ENCODE peak calls at places on chromosome 15, in ten cellular contexts. One of them, this sample, is unnamed. For H3K27me3, the result is how much of the 10 kb centered on the place peaks cover.

GRCh38 chr15:84819291-84819768 is 2.2 kb downstream of the ALPK3 start:
- DNase-seq in adrenal gland: peak
- DNase-seq in CD8-positive, alpha-beta T cell: no peak
- DNase-seq in mesenchymal stem cell: peak
- DNase-seq in tibial nerve: no peak
- DNase-seq in H1: no peak
- DNase-seq in heart left ventricle: peak
- DNase-seq in thyroid gland: peak
- DNase-seq in H9: no peak
- DNase-seq in IMR-90: no peak
- DNase-seq in this sample: no peak

GRCh38 chr15:33644319-33644718 is 324.0 kb upstream of the CHRM5 start:
- DNase-seq in adrenal gland: no peak
- DNase-seq in CD8-positive, alpha-beta T cell: no peak
- DNase-seq in mesenchymal stem cell: no peak
- DNase-seq in tibial nerve: no peak
- DNase-seq in H1: no peak
- DNase-seq in heart left ventricle: no peak
- DNase-seq in thyroid gland: no peak
- DNase-seq in H9: no peak
- DNase-seq in IMR-90: no peak
- DNase-seq in this sample: no peak

GRCh38 chr15:66496951-66497501 is 536 bp downstream of the SNAPC5 start:
- DNase-seq in adrenal gland: peak
- DNase-seq in CD8-positive, alpha-beta T cell: no peak
- DNase-seq in mesenchymal stem cell: no peak
- DNase-seq in tibial nerve: no peak
- DNase-seq in H1: no peak
- DNase-seq in heart left ventricle: no peak
- DNase-seq in thyroid gland: no peak
- DNase-seq in H9: no peak
- DNase-seq in IMR-90: no peak
- DNase-seq in this sample: no peak

GRCh38 chr15:36982441-36982840 is 117.9 kb downstream of the MEIS2 start:
- DNase-seq in adrenal gland: no peak
- DNase-seq in CD8-positive, alpha-beta T cell: no peak
- DNase-seq in mesenchymal stem cell: no peak
- DNase-seq in tibial nerve: no peak
- DNase-seq in H1: no peak
- DNase-seq in heart left ventricle: no peak
- DNase-seq in thyroid gland: no peak
- DNase-seq in H9: no peak
- DNase-seq in IMR-90: peak
- DNase-seq in this sample: no peak

GRCh38 chr15:49383266-49383665 is 39.8 kb upstream of the FGF7 start:
- DNase-seq in adrenal gland: no peak
- DNase-seq in CD8-positive, alpha-beta T cell: no peak
- DNase-seq in mesenchymal stem cell: peak
- DNase-seq in tibial nerve: no peak
- DNase-seq in H1: no peak
- DNase-seq in heart left ventricle: no peak
- DNase-seq in thyroid gland: no peak
- DNase-seq in H9: no peak
- DNase-seq in IMR-90: peak
- DNase-seq in this sample: no peak

GRCh38 chr15:101807345-101807945 is 4.1 kb downstream of the OR4F6 start:
- DNase-seq in adrenal gland: no peak
- DNase-seq in CD8-positive, alpha-beta T cell: no peak
- DNase-seq in mesenchymal stem cell: peak
- DNase-seq in tibial nerve: no peak
- DNase-seq in H1: no peak
- DNase-seq in heart left ventricle: no peak
- DNase-seq in thyroid gland: no peak
- DNase-seq in H9: no peak
- DNase-seq in IMR-90: peak
- DNase-seq in this sample: no peak

GRCh38 chr15:74036271-74037170 is 42.0 kb downstream of the PML start:
- DNase-seq in adrenal gland: peak
- DNase-seq in CD8-positive, alpha-beta T cell: no peak
- DNase-seq in mesenchymal stem cell: peak
- DNase-seq in tibial nerve: peak
- DNase-seq in H1: peak
- DNase-seq in heart left ventricle: no peak
- DNase-seq in thyroid gland: peak
- DNase-seq in H9: peak
- DNase-seq in IMR-90: peak
- DNase-seq in this sample: peak

GRCh38 chr15:27796405-27797085 is 302.6 kb downstream of the OCA2 start:
- DNase-seq in adrenal gland: no peak
- DNase-seq in CD8-positive, alpha-beta T cell: no peak
- DNase-seq in mesenchymal stem cell: no peak
- DNase-seq in tibial nerve: no peak
- DNase-seq in H1: no peak
- DNase-seq in heart left ventricle: no peak
- DNase-seq in thyroid gland: no peak
- DNase-seq in H9: no peak
- DNase-seq in IMR-90: no peak
- DNase-seq in this sample: no peak

GRCh38 chr15:66670698-66671580 is 31.1 kb upstream of the SMAD6 start:
- DNase-seq in adrenal gland: no peak
- DNase-seq in CD8-positive, alpha-beta T cell: no peak
- DNase-seq in mesenchymal stem cell: no peak
- DNase-seq in tibial nerve: no peak
- DNase-seq in H1: peak
- DNase-seq in heart left ventricle: no peak
- DNase-seq in thyroid gland: peak
- DNase-seq in H9: peak
- DNase-seq in IMR-90: no peak
- DNase-seq in this sample: no peak

GRCh38 chr15:67945131-67945530 is 105.3 kb upstream of the RNU6-1 start:
- DNase-seq in adrenal gland: no peak
- DNase-seq in CD8-positive, alpha-beta T cell: no peak
- DNase-seq in mesenchymal stem cell: peak
- DNase-seq in tibial nerve: no peak
- DNase-seq in H1: no peak
- DNase-seq in heart left ventricle: no peak
- DNase-seq in thyroid gland: no peak
- DNase-seq in H9: no peak
- DNase-seq in IMR-90: no peak
- DNase-seq in this sample: no peak

GRCh38 chr15:94229591-94230365 is 1.6 kb upstream of the MCTP2 start:
- DNase-seq in adrenal gland: no peak
- DNase-seq in CD8-positive, alpha-beta T cell: peak
- DNase-seq in mesenchymal stem cell: peak
- DNase-seq in tibial nerve: no peak
- DNase-seq in H1: no peak
- DNase-seq in heart left ventricle: no peak
- DNase-seq in thyroid gland: no peak
- DNase-seq in H9: no peak
- DNase-seq in IMR-90: no peak
- DNase-seq in this sample: no peak

GRCh38 chr15:93073465-93073952 is 15.5 kb downstream of the RGMA start:
- DNase-seq in adrenal gland: no peak
- DNase-seq in CD8-positive, alpha-beta T cell: no peak
- DNase-seq in mesenchymal stem cell: no peak
- DNase-seq in tibial nerve: no peak
- DNase-seq in H1: no peak
- DNase-seq in heart left ventricle: peak
- DNase-seq in thyroid gland: peak
- DNase-seq in H9: peak
- DNase-seq in IMR-90: no peak
- DNase-seq in this sample: no peak

GRCh38 chr15:94478763-94479162 is 247.4 kb downstream of the MCTP2 start:
- DNase-seq in adrenal gland: no peak
- DNase-seq in CD8-positive, alpha-beta T cell: no peak
- DNase-seq in mesenchymal stem cell: no peak
- DNase-seq in tibial nerve: no peak
- DNase-seq in H1: no peak
- DNase-seq in heart left ventricle: no peak
- DNase-seq in thyroid gland: no peak
- DNase-seq in H9: no peak
- DNase-seq in IMR-90: no peak
- DNase-seq in this sample: no peak

GRCh38 chr15:62787401-62787800 is 255.1 kb upstream of the TPM1 start:
- DNase-seq in adrenal gland: no peak
- DNase-seq in CD8-positive, alpha-beta T cell: no peak
- DNase-seq in mesenchymal stem cell: no peak
- DNase-seq in tibial nerve: no peak
- DNase-seq in H1: no peak
- DNase-seq in heart left ventricle: no peak
- DNase-seq in thyroid gland: no peak
- DNase-seq in H9: no peak
- DNase-seq in IMR-90: peak
- DNase-seq in this sample: no peak

DNA sequence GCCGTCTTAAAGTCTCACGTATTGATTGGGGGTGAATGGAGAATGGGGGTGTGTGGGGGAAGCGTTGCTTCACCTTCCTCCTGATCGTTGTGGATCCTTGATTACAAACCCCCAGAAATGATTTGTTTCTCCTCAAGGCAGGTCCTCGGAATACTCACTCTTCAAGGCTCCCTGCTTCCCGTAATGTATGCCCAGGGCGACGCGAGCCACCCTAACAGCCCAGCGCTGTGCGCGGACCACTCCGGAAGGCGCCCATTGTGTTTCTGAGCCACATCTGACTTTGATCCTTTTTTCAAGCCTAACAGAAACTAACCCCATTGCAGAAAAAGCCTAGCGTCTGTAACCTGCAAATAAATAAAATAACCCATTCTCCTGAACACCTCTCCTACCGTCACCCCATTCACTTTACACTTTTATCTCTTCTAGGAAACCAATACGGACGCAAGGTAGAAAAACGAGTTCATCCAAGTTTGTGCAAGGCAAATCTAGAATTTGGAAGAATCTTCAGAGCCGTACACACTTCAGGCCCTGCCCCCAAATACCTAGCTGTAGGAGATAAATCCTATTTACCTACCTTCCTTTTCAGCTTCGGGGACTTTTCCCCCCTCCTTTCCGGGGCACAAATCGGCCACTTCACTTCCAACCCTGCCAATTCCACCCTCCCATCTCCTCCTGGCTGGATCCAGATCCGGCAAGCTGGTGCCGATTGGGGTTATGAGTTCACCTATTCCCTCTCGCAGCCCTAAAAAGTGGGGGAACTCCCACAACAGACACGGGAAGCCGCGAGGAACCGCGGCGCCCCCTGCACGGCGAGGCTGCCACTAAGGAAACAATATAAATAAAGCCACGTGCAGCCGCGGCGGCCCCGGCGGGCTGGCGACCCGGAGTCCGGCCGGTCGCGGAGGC is 1.1 kb downstream of the PRTG start:
- DNase-seq in adrenal gland: peak
- DNase-seq in CD8-positive, alpha-beta T cell: no peak
- DNase-seq in mesenchymal stem cell: peak
- DNase-seq in tibial nerve: no peak
- DNase-seq in H1: no peak
- DNase-seq in heart left ventricle: no peak
- DNase-seq in thyroid gland: peak
- DNase-seq in H9: peak
- DNase-seq in IMR-90: no peak
- DNase-seq in this sample: peak
- H3K27me3 ChIP-seq in adrenal gland: under half
- H3K27me3 ChIP-seq in CD8-positive, alpha-beta T cell: under half
- H3K27me3 ChIP-seq in mesenchymal stem cell: under half
- H3K27me3 ChIP-seq in tibial nerve: under half
- H3K27me3 ChIP-seq in H1: half or more
- H3K27me3 ChIP-seq in heart left ventricle: under half
- H3K27me3 ChIP-seq in thyroid gland: under half
- H3K27me3 ChIP-seq in H9: half or more
- H3K27me3 ChIP-seq in IMR-90: under half
- H3K27me3 ChIP-seq in this sample: under half

GRCh38 chr15:80264031-80264430 is 12.0 kb upstream of the CTXND1 start:
- DNase-seq in adrenal gland: no peak
- DNase-seq in CD8-positive, alpha-beta T cell: no peak
- DNase-seq in mesenchymal stem cell: peak
- DNase-seq in tibial nerve: no peak
- DNase-seq in H1: no peak
- DNase-seq in heart left ventricle: no peak
- DNase-seq in thyroid gland: no peak
- DNase-seq in H9: no peak
- DNase-seq in IMR-90: peak
- DNase-seq in this sample: peak
- H3K27me3 ChIP-seq in adrenal gland: under half
- H3K27me3 ChIP-seq in CD8-positive, alpha-beta T cell: under half
- H3K27me3 ChIP-seq in mesenchymal stem cell: under half
- H3K27me3 ChIP-seq in tibial nerve: under half
- H3K27me3 ChIP-seq in H1: under half
- H3K27me3 ChIP-seq in heart left ventricle: under half
- H3K27me3 ChIP-seq in thyroid gland: under half
- H3K27me3 ChIP-seq in H9: under half
- H3K27me3 ChIP-seq in IMR-90: under half
- H3K27me3 ChIP-seq in this sample: under half

DNA sequence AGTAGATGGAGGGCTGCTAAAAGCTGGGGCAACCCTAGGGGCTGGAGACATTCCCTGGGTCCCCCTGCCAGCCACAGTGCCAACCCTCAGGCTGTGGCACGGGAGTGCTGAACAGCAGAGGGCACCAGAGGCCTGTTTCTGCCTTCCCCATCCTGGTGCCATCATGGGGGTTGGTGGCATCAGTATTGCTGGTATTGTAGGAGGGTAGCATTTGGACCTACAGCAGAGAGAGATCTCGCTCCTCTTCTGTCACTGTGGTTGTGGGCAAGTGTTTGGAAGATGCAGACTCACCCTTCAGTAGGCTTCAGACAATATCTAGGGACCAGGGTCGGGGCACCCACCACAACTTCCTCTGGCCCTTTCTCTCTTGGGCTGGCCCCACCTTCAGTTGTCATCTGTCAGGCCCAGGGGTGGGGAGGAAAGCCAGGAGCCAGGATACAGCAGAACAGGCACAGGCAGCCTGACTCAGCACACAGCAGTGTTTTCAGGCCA is 123.5 kb downstream of the RPLP1 start:
- DNase-seq in adrenal gland: peak
- DNase-seq in CD8-positive, alpha-beta T cell: peak
- DNase-seq in mesenchymal stem cell: peak
- DNase-seq in tibial nerve: no peak
- DNase-seq in H1: no peak
- DNase-seq in heart left ventricle: peak
- DNase-seq in thyroid gland: peak
- DNase-seq in H9: peak
- DNase-seq in IMR-90: no peak
- DNase-seq in this sample: no peak
- H3K27me3 ChIP-seq in adrenal gland: under half
- H3K27me3 ChIP-seq in CD8-positive, alpha-beta T cell: under half
- H3K27me3 ChIP-seq in mesenchymal stem cell: half or more
- H3K27me3 ChIP-seq in tibial nerve: under half
- H3K27me3 ChIP-seq in H1: under half
- H3K27me3 ChIP-seq in heart left ventricle: under half
- H3K27me3 ChIP-seq in thyroid gland: under half
- H3K27me3 ChIP-seq in H9: under half
- H3K27me3 ChIP-seq in IMR-90: half or more
- H3K27me3 ChIP-seq in this sample: under half

DNA sequence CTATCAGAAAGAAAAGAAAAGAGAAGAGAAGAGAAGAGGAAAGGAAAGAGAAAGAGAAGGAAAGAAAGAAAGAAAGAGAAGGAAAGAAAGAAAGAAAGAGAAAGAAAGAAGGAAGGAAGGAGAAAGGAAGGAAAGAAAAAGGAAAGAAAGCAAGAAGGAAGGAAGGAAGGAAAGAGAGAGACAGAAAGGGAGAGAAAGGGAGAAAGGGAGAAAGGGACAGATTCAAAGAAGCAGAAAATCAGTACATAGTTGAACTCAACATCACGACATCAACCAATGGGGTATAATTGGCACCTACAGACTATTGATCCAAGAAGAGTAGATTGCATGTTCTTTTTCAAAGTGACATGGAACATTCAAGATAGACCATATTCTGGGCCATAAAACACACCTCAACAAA is 45.2 kb downstream of the HOMER2 start:
- DNase-seq in adrenal gland: no peak
- DNase-seq in CD8-positive, alpha-beta T cell: no peak
- DNase-seq in mesenchymal stem cell: no peak
- DNase-seq in tibial nerve: no peak
- DNase-seq in H1: no peak
- DNase-seq in heart left ventricle: no peak
- DNase-seq in thyroid gland: no peak
- DNase-seq in H9: no peak
- DNase-seq in IMR-90: no peak
- DNase-seq in this sample: no peak
- H3K27me3 ChIP-seq in adrenal gland: under half
- H3K27me3 ChIP-seq in CD8-positive, alpha-beta T cell: under half
- H3K27me3 ChIP-seq in mesenchymal stem cell: under half
- H3K27me3 ChIP-seq in tibial nerve: under half
- H3K27me3 ChIP-seq in H1: under half
- H3K27me3 ChIP-seq in heart left ventricle: under half
- H3K27me3 ChIP-seq in thyroid gland: under half
- H3K27me3 ChIP-seq in H9: under half
- H3K27me3 ChIP-seq in IMR-90: under half
- H3K27me3 ChIP-seq in this sample: under half